ENCODE peak calls at places on chromosomes 5 and 9, in six cellular contexts. I is esophagus squamous epithelium, Q is H7, D is Panc1, F is colonic mucosa, X is left ventricle myocardium inferior. O is an unnamed sample. For H3K36me3 and H3K27me3, the result is how much of the 10 kb centered on the place peaks cover.

GRCh38 chr5:174303437-174304045 is 258.0 kb downstream of the NSG2 start:
- DNase-seq in I (no peak), Q (no peak), D (no peak), F (no peak), X (no peak), O (no peak)

GRCh38 chr9:72217306-72217842 is 68.1 kb downstream of the GDA start:
- DNase-seq in I (no peak), Q (no peak), D (no peak), F (no peak), X (no peak), O (no peak)

GRCh38 chr9:105435453-105435852 is 12.4 kb upstream of the FSD1L start:
- DNase-seq in I (no peak), Q (no peak), D (no peak), F (no peak), X (no peak), O (no peak)

GRCh38 chr5:111829701-111830100 is 72.7 kb upstream of the NREP start:
- DNase-seq in I (no peak), Q (no peak), D (no peak), F (no peak), X (no peak), O (no peak)

GRCh38 chr9:90309809-90310522 is 332.7 kb downstream of the DIRAS2 start:
- DNase-seq in I (no peak), Q (no peak), D (no peak), F (no peak), X (no peak), O (no peak)

GRCh38 chr9:89993678-89994630 is 389.1 kb downstream of the GADD45G start:
- DNase-seq in I (no peak), Q (peak), D (no peak), F (peak), X (peak), O (no peak)

GRCh38 chr9:18238254-18238653 is 235.7 kb upstream of the ADAMTSL1 start:
- DNase-seq in I (no peak), Q (no peak), D (peak), F (no peak), X (no peak), O (no peak)

GRCh38 chr5:36158144-36158543 is 6.2 kb downstream of the SKP2 start:
- DNase-seq in I (no peak), Q (no peak), D (no peak), F (no peak), X (no peak), O (no peak)

GRCh38 chr5:142000709-142001484 is 11.9 kb downstream of the GNPDA1 start:
- DNase-seq in I (no peak), Q (peak), D (no peak), F (no peak), X (no peak), O (no peak)

GRCh38 chr9:9846538-9846937 is 766.3 kb downstream of the PTPRD start:
- DNase-seq in I (no peak), Q (no peak), D (no peak), F (no peak), X (no peak), O (no peak)

GRCh38 chr9:109315889-109316640 is 4.8 kb downstream of the EPB41L4B start:
- DNase-seq in I (no peak), Q (peak), D (peak), F (peak), X (peak), O (no peak)

DNA sequence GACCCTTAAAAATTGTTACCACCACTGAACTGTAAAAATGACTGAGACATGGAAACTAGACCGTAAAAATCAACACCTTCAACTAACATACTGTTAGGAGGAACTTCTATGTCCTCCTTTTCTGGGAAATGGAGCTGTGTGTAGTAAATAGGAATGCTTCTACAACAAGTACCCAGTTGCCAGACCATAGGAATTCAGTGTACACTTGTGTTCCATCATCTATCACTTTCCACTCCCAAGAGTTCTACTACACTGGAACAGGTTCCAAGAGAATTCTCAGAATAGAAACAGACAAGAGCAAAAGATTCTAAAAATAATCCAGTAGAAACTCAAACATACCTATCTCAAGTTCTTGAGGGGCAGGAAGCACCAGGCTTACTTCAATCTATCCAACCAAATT is 23.6 kb downstream of the UBAP2 start:
- DNase-seq in I (no peak), Q (no peak), D (no peak), F (no peak), X (no peak), O (no peak)
- H3K36me3 ChIP-seq in I (under half), Q (under half), D (under half), F (under half), X (under half), O (under half)

GRCh38 chr5:170266570-170267379 is 30.8 kb downstream of the LCP2 start:
- DNase-seq in I (no peak), Q (no peak), D (no peak), F (no peak), X (no peak), O (no peak)
- H3K27me3 ChIP-seq in I (under half), Q (under half), D (under half), F (under half), X (under half), O (under half)

GRCh38 chr9:116322521-116322920 is 168.9 kb downstream of the PAPPA start:
- DNase-seq in I (no peak), Q (no peak), D (no peak), F (no peak), X (no peak), O (peak)
- H3K36me3 ChIP-seq in I (under half), Q (under half), D (under half), F (under half), X (under half), O (under half)

GRCh38 chr5:55230086-55230629 is 3.0 kb upstream of the MCIDAS start:
- DNase-seq in I (no peak), Q (no peak), D (no peak), F (no peak), X (no peak), O (no peak)

GRCh38 chr5:55232194-55232984 is 1.0 kb downstream of the CCNO start:
- DNase-seq in I (no peak), Q (peak), D (no peak), F (peak), X (peak), O (no peak)

GRCh38 chr5:55232985-55233928 is at the start of gene CCNO:
- DNase-seq in I (no peak), Q (peak), D (no peak), F (peak), X (peak), O (peak)

GRCh38 chr5:55231476-55232193 is 1.8 kb downstream of the CCNO start:
- DNase-seq in I (no peak), Q (peak), D (no peak), F (peak), X (no peak), O (no peak)

GRCh38 chr5:55231029-55231475 is 2.4 kb downstream of the CCNO start:
- DNase-seq in I (no peak), Q (no peak), D (no peak), F (no peak), X (no peak), O (no peak)
- H3K27me3 ChIP-seq in I (half or more), Q (half or more), D (under half), F (half or more), X (half or more), O (half or more)

GRCh38 chr5:171868236-171868635 is 82.6 kb downstream of the SMIM23 start:
- DNase-seq in I (no peak), Q (no peak), D (no peak), F (no peak), X (no peak), O (no peak)
- H3K36me3 ChIP-seq in I (under half), Q (under half), D (under half), F (under half), X (half or more), O (under half)

GRCh38 chr9:130319300-130319699 is 53.7 kb downstream of the HMCN2 start:
- DNase-seq in I (no peak), Q (peak), D (no peak), F (no peak), X (no peak), O (no peak)

GRCh38 chr9:130321539-130321938 is 56.0 kb downstream of the HMCN2 start:
- DNase-seq in I (no peak), Q (peak), D (no peak), F (no peak), X (no peak), O (no peak)

GRCh38 chr9:130321082-130321481 is 55.5 kb downstream of the HMCN2 start:
- DNase-seq in I (no peak), Q (no peak), D (no peak), F (no peak), X (no peak), O (no peak)

GRCh38 chr9:130320697-130321080 is 55.1 kb downstream of the HMCN2 start:
- DNase-seq in I (no peak), Q (peak), D (no peak), F (peak), X (no peak), O (no peak)

GRCh38 chr9:130319944-130320696 is 54.6 kb downstream of the HMCN2 start:
- DNase-seq in I (no peak), Q (no peak), D (no peak), F (no peak), X (no peak), O (no peak)
- H3K27me3 ChIP-seq in I (half or more), Q (under half), D (under half), F (under half), X (under half), O (under half)

DNA sequence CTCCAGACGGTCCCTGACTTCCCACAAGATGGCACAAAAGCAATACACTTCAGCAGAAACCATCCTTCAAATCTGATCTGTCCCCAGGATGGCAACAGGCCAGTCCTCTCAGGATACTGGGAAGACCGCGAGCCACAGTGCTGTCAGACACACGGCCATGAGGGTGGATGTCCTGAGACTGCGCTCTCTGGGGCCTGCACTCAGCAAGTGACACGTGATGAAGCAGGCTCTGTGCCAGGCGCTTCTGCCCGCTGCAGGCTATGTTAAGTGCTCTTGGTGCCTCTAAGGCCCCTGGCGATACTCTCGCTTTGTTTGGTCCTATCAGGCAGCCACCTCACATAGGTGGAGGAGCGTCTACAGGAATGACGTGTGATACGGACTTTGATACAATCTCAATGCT is 7.1 kb downstream of the BRD9 start:
- DNase-seq in I (no peak), Q (no peak), D (no peak), F (no peak), X (peak), O (no peak)
- H3K36me3 ChIP-seq in I (half or more), Q (half or more), D (under half), F (under half), X (half or more), O (under half)

DNA sequence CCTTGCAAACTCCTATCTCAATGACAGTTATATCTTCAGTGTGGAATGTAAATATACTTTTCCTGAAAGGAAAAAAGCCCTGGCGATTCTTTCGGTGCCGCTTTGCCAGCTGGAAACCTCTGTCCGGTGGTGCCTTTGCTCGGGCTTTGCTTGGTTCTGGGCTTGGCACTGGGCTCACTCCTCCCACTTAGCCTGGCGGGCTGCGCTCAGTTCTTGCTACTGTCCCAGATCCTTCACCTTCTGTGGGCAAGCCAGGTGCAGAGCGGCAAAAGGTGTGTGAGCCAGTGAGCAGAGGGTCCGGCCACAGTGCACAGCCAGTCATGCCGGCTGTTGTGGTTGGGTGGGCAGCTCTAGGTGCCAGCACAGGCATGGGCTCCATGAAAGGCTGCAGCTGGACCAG is 20.6 kb downstream of the NXNL2 start:
- DNase-seq in I (no peak), Q (no peak), D (no peak), F (no peak), X (no peak), O (no peak)
- H3K27me3 ChIP-seq in I (under half), Q (under half), D (under half), F (under half), X (under half), O (under half)